ENCODE peak calls at places on chromosomes 2 and 18, in four cellular contexts. J, C, E and Q are unnamed samples.

GRCh38 chr2:1989216-1989615 is 244.9 kb upstream of the PXDN start:
- DNase-seq in J (no peak), C (no peak), E (no peak), Q (no peak)

GRCh38 chr18:621181-621580 is 24.4 kb downstream of the CLUL1 start:
- DNase-seq in J (no peak), C (no peak), E (no peak), Q (no peak)

GRCh38 chr2:86283461-86284030 is 53.9 kb downstream of the REEP1 start:
- DNase-seq in J (no peak), C (no peak), E (no peak), Q (no peak)

GRCh38 chr2:3610415-3610814 is 15.5 kb downstream of the COLEC11 start:
- DNase-seq in J (no peak), C (no peak), E (no peak), Q (no peak)

GRCh38 chr18:35835838-35836237 is 136.6 kb upstream of the RMP24 start:
- DNase-seq in J (no peak), C (no peak), E (no peak), Q (no peak)

GRCh38 chr18:8732442-8733360 is 27.3 kb downstream of the MTCL1 start:
- DNase-seq in J (no peak), C (no peak), E (no peak), Q (no peak)

GRCh38 chr2:43076676-43077075 is 149.7 kb downstream of the ZFP36L2 start:
- DNase-seq in J (no peak), C (no peak), E (no peak), Q (no peak)

GRCh38 chr2:179543361-179543901 is 278.8 kb upstream of the SESTD1 start:
- DNase-seq in J (no peak), C (peak), E (no peak), Q (no peak)

GRCh38 chr2:127852388-127852787 is 5.6 kb downstream of the POLR2D start:
- DNase-seq in J (no peak), C (no peak), E (no peak), Q (no peak)

GRCh38 chr2:64485961-64486360 is 32.0 kb downstream of the LGALSL start:
- DNase-seq in J (no peak), C (no peak), E (no peak), Q (peak)